ENCODE peak calls at places on chromosomes 1 and 21, in seven cellular contexts. G is heart left ventricle, Z is lower leg skin, U is esophagus squamous epithelium, A is suprapubic skin, I is K562, F is transverse colon. H is an unnamed sample.

GRCh38 chr1:179021873-179022272 is 3.8 kb upstream of the FAM20B start:
- DNase-seq in G (peak), Z (no peak), U (no peak), A (no peak), I (no peak), F (no peak), H (no peak)

GRCh38 chr1:27299385-27300252 is 22.3 kb upstream of the TMEM222 start:
- DNase-seq in G (peak), Z (peak), U (no peak), A (peak), I (no peak), F (peak), H (peak)

GRCh38 chr21:27429612-27430361 is 462.9 kb upstream of the ADAMTS5 start:
- DNase-seq in G (no peak), Z (no peak), U (no peak), A (no peak), I (no peak), F (no peak), H (no peak)

GRCh38 chr1:233884461-233885151 is 19.9 kb upstream of the SLC35F3 start:
- DNase-seq in G (no peak), Z (no peak), U (no peak), A (no peak), I (no peak), F (no peak), H (no peak)

GRCh38 chr1:150961756-150962155 is 12.9 kb downstream of the CERS2 start:
- DNase-seq in G (no peak), Z (no peak), U (no peak), A (no peak), I (no peak), F (no peak), H (no peak)

GRCh38 chr21:41260428-41260827 is 56.2 kb upstream of the FAM3B start:
- DNase-seq in G (no peak), Z (no peak), U (no peak), A (no peak), I (no peak), F (no peak), H (no peak)

GRCh38 chr1:33334081-33334552 is 13.2 kb upstream of the A3GALT2 start:
- DNase-seq in G (peak), Z (peak), U (no peak), A (peak), I (no peak), F (peak), H (no peak)

GRCh38 chr1:42006836-42007235 is 88.1 kb upstream of the HIVEP3 start:
- DNase-seq in G (no peak), Z (no peak), U (no peak), A (no peak), I (no peak), F (no peak), H (no peak)

GRCh38 chr1:205665216-205665757 is 15.0 kb downstream of the SLC45A3 start:
- DNase-seq in G (no peak), Z (no peak), U (no peak), A (no peak), I (no peak), F (no peak), H (no peak)

GRCh38 chr1:175317309-175317708 is 124.7 kb upstream of the KIAA0040 start:
- DNase-seq in G (no peak), Z (no peak), U (no peak), A (no peak), I (peak), F (no peak), H (no peak)

GRCh38 chr1:190754769-190755168 is 277.1 kb upstream of the BRINP3 start:
- DNase-seq in G (no peak), Z (no peak), U (no peak), A (no peak), I (peak), F (no peak), H (no peak)

GRCh38 chr21:44983421-44984206 is 43.8 kb downstream of the SLX9 start:
- DNase-seq in G (peak), Z (peak), U (no peak), A (peak), I (no peak), F (no peak), H (no peak)

DNA sequence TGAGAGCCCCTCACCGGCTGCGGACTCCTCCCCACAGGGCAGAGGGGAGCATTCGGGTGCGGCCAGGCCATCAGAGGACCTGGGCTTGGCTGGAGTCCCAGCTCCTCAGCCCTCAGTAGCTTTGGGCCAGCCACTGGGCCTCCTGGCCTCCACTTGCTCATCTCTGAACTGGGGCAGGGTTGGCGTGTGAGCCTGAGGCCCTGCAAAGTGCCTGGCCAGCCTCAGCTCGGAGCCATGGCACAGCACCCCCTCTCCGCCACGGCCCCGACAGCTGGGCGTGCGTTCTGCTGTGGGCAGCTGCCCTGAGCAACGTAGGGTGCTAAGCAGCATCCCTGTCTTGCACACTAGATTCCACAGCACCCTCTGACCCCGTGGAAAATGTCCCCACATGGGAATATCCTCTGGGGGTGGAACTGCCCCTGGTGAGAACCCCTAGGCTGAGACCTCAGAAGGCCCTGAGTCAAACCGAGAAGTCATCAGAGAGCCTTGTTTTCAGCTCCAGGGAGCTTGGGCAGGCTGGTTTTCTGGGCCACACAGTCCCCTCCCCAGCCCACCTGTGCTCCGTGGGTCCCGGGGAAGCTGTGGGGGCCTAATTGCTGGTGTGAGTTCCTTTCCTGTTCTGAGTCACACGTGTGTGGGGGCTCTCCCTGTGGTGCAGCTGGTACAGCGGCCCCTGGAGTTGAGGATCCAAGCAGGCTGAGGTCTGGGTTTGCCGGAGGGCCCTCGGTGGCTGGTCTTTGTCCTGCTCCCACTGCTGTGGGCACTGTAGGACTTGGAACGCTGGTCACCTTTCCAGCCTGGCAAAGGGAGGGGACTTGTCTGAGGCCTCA is 24.5 kb downstream of the TP73 start:
- DNase-seq in G (peak), Z (no peak), U (no peak), A (no peak), I (no peak), F (no peak), H (no peak)
- H3K4me3 ChIP-seq in G (no peak), Z (no peak), U (no peak), A (no peak), I (no peak), F (no peak), H (no peak)

DNA sequence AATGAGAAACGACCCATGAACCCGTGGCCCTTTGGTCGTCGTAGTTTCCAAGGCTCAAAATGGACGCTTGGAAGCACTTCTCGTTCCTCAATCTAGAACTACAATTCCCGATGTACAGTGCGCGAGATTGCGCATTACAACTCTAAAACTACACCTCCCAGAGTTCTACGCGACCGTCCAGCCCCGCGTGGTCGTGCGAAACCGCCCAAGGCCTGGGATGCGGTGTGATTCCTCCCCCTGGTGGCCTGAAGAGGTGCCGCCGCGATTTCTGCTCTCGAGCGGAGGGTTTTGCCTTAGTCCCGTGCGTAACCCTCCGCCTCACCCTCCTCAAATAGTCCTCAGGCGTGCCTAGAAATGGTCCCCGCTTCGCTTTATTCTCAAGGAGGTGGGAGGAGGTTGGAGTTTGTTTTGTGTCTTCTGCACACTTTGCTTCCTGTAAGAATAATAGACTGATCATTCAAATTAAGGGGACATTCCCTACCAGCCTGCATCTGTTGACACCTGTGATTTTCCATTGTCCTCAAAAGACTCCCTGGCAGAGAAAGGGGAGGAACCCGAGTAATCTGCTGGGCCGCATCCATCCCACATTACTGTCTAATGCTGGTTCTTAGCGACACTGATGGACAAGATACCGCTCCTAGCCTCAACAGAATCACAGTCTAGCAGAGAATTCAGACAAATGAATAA is 355 bp upstream of the PAFAH2 start:
- DNase-seq in G (peak), Z (peak), U (peak), A (peak), I (peak), F (peak), H (peak)
- TF ChIP-seq POLR2A in G (no peak), Z (no peak), U (peak), A (no peak), I (peak), F (no peak), H (peak)

GRCh38 chr1:201596101-201596868 is 57.4 kb downstream of the NAV1 start:
- DNase-seq in G (no peak), Z (no peak), U (no peak), A (no peak), I (no peak), F (no peak), H (no peak)
- H3K4me3 ChIP-seq in G (no peak), Z (no peak), U (no peak), A (no peak), I (no peak), F (no peak), H (no peak)

DNA sequence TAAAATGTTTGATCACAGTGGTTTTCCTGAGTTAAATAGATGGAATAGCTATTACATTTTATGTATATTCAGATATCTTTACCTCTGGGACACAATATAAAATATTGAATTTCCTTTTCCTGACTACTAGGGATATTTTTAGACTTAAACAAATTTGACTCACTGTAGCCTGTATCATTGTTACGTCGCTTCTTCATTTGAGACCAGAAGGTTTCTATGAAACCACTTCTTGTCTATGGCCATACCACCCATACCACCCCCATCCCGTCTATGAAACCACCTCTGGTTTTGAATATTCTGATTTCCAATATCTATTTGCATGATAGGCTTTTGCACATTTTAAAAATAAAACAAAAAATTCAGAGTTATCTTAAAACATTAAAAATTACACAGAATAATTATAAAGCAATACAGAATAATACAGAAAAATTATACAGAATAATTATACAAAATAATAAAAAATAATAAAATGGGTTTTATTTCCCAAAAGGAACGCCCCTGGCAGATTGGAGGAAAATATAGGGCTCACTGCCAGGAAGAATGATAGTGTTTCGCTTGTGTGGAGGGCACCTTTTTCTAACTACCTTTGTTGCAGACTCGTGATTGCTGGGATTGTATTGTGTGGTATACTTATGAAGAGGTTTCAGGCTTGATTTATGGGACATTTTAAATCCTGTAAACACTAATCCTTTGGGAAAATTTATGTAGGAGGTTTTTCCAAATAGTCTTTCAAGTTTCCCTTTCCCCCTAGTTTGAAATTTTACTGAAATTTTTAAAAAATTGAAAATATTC is 4.7 kb downstream of the SPEN start:
- DNase-seq in G (no peak), Z (no peak), U (no peak), A (no peak), I (no peak), F (no peak), H (no peak)
- TF ChIP-seq POLR2A in G (no peak), Z (no peak), U (no peak), A (no peak), I (no peak), F (no peak), H (no peak)

GRCh38 chr1:226893936-226894335 is 23.5 kb downstream of the PSEN2 start:
- DNase-seq in G (no peak), Z (no peak), U (no peak), A (no peak), I (no peak), F (no peak), H (no peak)

GRCh38 chr1:226890331-226891108 is 20.1 kb downstream of the PSEN2 start:
- DNase-seq in G (no peak), Z (no peak), U (no peak), A (no peak), I (no peak), F (no peak), H (no peak)

GRCh38 chr1:226891846-226892533 is 21.6 kb downstream of the PSEN2 start:
- DNase-seq in G (no peak), Z (peak), U (no peak), A (no peak), I (no peak), F (no peak), H (no peak)

GRCh38 chr1:226891346-226891745 is 20.9 kb downstream of the PSEN2 start:
- DNase-seq in G (no peak), Z (no peak), U (no peak), A (no peak), I (no peak), F (no peak), H (no peak)

GRCh38 chr1:226892534-226892895 is 22.1 kb downstream of the PSEN2 start:
- DNase-seq in G (no peak), Z (no peak), U (no peak), A (no peak), I (no peak), F (no peak), H (no peak)
- H3K4me3 ChIP-seq in G (no peak), Z (no peak), U (no peak), A (no peak), I (no peak), F (no peak), H (no peak)

GRCh38 chr1:235108185-235108593 is 20.4 kb downstream of the TOMM20 start:
- DNase-seq in G (no peak), Z (no peak), U (no peak), A (no peak), I (no peak), F (no peak), H (no peak)
- TF ChIP-seq POLR2A in G (no peak), Z (no peak), U (no peak), A (no peak), I (peak), F (no peak), H (no peak)

DNA sequence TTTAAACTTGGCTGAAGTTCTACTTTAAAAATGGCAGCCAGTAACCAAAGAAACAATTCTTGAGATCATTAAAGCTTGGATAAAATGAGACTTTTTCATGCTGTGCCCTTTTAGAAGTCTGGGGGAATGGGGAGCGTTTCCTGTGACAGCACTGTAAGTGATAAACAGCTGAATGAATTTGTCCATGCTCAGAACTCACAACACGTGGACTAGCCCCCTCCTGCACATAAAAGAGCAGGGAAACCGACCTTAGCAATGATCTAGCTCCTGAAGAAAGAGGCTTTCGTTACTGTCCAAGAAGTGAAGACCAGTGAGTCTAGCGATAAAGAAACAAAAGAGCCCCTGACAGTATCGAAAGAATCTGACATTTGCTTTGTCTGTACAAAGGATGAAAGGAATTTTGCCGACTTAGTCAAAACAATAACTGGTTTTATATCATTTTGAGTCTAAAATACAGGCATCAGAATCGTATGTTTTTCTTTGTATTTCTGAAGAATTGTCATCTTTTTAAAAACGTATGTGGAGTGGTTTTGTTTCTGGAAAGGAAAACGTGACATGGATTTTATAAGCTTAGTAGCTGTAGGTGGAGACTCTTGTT is 60.8 kb downstream of the MAST2 start:
- DNase-seq in G (no peak), Z (no peak), U (no peak), A (no peak), I (peak), F (no peak), H (no peak)
- H3K4me3 ChIP-seq in G (peak), Z (no peak), U (peak), A (peak), I (peak), F (peak), H (peak)